ENCODE peak calls at places on chromosome 11, in eight cellular contexts. D is cardiac septum, L is NCI-H1436 treated with DMSO at 0.1 percent for 48 hours, J is Peyer's patch, A is uterus, K is substantia nigra, B is NCI-H1092, H is nephron progenitor cell. Y is an unnamed sample.
A peak's percentile ranks its signal among the peaks of the same experiment; 100 is the strongest.

GRCh38 chr11:70697701-70698100 is 299.4 kb downstream of the CTTN start:
- DNase-seq in D (no peak), L (no peak), J (no peak), A (no peak), K (no peak), B (no peak), H (no peak), Y (no peak)

GRCh38 chr11:28231475-28231874 is 123.3 kb downstream of the METTL15 start:
- DNase-seq in D (no peak), L (no peak), J (no peak), A (no peak), K (no peak), B (no peak), H (no peak), Y (no peak)

GRCh38 chr11:100340416-100341323 is 346.4 kb upstream of the ARHGAP42 start:
- DNase-seq in D (no peak), L (no peak), J (no peak), A (no peak), K (no peak), B (no peak), H (no peak), Y (no peak)

GRCh38 chr11:57566035-57566504 is 1.4 kb downstream of the UBE2L6 start:
- DNase-seq in D (no peak), L (no peak), J (peak; percentile 55), A (peak; percentile 38), K (no peak), B (no peak), H (no peak), Y (no peak)

GRCh38 chr11:832529-833113 is at the start of gene CD151:
- DNase-seq in D (peak; percentile 81), L (no peak), J (peak; percentile 49), A (no peak), K (no peak), B (no peak), H (peak; percentile 72), Y (no peak)

GRCh38 chr11:117392001-117392690 is 64.5 kb downstream of the CEP164 start:
- DNase-seq in D (peak; percentile 31), L (no peak), J (no peak), A (no peak), K (no peak), B (no peak), H (no peak), Y (no peak)

GRCh38 chr11:100687630-100688395 is 725 bp downstream of the ARHGAP42 start:
- DNase-seq in D (no peak), L (no peak), J (peak; percentile 31), A (peak; percentile 61), K (no peak), B (peak; percentile 19), H (peak; percentile 60), Y (peak; percentile 75)

GRCh38 chr11:3853935-3854659 is 1.4 kb upstream of the STIM1 start:
- DNase-seq in D (peak; percentile 78), L (no peak), J (peak; percentile 84), A (peak; percentile 34), K (no peak), B (no peak), H (peak; percentile 7), Y (no peak)

GRCh38 chr11:66510990-66511339 is 530 bp downstream of the BBS1 start:
- DNase-seq in D (no peak), L (no peak), J (no peak), A (no peak), K (no peak), B (no peak), H (no peak), Y (no peak)

GRCh38 chr11:41536001-41536568 is 76.6 kb upstream of the LRRC4C start:
- DNase-seq in D (no peak), L (no peak), J (no peak), A (no peak), K (no peak), B (no peak), H (no peak), Y (no peak)

GRCh38 chr11:68166969-68167368 is 45.8 kb upstream of the CHKA start:
- DNase-seq in D (no peak), L (no peak), J (no peak), A (no peak), K (no peak), B (no peak), H (no peak), Y (no peak)

GRCh38 chr11:49499117-49499516 is 290.7 kb upstream of the FOLH1 start:
- DNase-seq in D (no peak), L (no peak), J (no peak), A (no peak), K (no peak), B (no peak), H (no peak), Y (no peak)

GRCh38 chr11:73392108-73393010 is 16.2 kb downstream of the RELT start:
- DNase-seq in D (no peak), L (no peak), J (no peak), A (no peak), K (no peak), B (no peak), H (no peak), Y (no peak)